ENCODE peak calls at places on chromosomes 3 and 15, in four cellular contexts. X is AG09309; H is kidney epithelial cell; M is CD8-positive, alpha-beta memory T cell. Q is an unnamed sample.

GRCh38 chr3:45092132-45093031 is 53.8 kb downstream of the CDCP1 start:
- DNase-seq in M (no peak), X (no peak), H (peak; percentile 96), Q (peak; percentile 44)

GRCh38 chr3:149448331-149448831 is 26.1 kb upstream of the TM4SF4 start:
- DNase-seq in X (peak; percentile 54), M (no peak), H (no peak), Q (peak; percentile 78)

GRCh38 chr3:108914774-108915641 is 38.7 kb downstream of the GUCA1C start:
- DNase-seq in X (peak; percentile 8), M (peak; percentile 62), H (peak; percentile 35), Q (peak; percentile 46)

GRCh38 chr15:78768096-78768495 is 43.2 kb downstream of the ADAMTS7 start:
- DNase-seq in M (no peak), H (no peak), X (no peak), Q (no peak)

GRCh38 chr3:11662392-11662990 is 18.8 kb upstream of the VGLL4 start:
- DNase-seq in X (no peak), M (no peak), H (no peak), Q (no peak)

GRCh38 chr15:57752426-57752825 is 45.9 kb downstream of the POLR2M start:
- DNase-seq in X (no peak), M (no peak), H (no peak), Q (no peak)

GRCh38 chr3:127745656-127746399 is 73.1 kb downstream of the ABTB1 start:
- DNase-seq in H (no peak), X (no peak), M (no peak), Q (no peak)

GRCh38 chr3:187063286-187064081 is 75.8 kb downstream of the RPL39L start:
- DNase-seq in H (no peak), X (no peak), M (peak; percentile 30), Q (peak; percentile 51)

GRCh38 chr3:41488501-41488900 is 289.2 kb downstream of the CTNNB1 start:
- DNase-seq in H (no peak), M (no peak), X (no peak), Q (no peak)

GRCh38 chr3:160400048-160400630 is 689 bp downstream of the SMC4 start:
- DNase-seq in H (no peak), X (no peak), M (no peak), Q (no peak)

GRCh38 chr3:127371846-127372245 is 84.0 kb upstream of the PRR20G start:
- DNase-seq in X (no peak), H (no peak), M (no peak), Q (no peak)

GRCh38 chr15:62412634-62413033 is 247.5 kb upstream of the C2CD4B start:
- DNase-seq in M (no peak), X (no peak), H (no peak), Q (no peak)

GRCh38 chr3:14808502-14809266 is 10.1 kb upstream of the FGD5 start:
- DNase-seq in X (no peak), M (no peak), H (no peak), Q (no peak)

GRCh38 chr15:63514533-63514943 is 10.1 kb downstream of the USP3 start:
- DNase-seq in M (no peak), H (no peak), X (peak; percentile 68), Q (no peak)

GRCh38 chr15:76056931-76057330 is 2.9 kb upstream of the TMEM266 start:
- DNase-seq in H (no peak), M (no peak), X (no peak), Q (no peak)

GRCh38 chr3:135989247-135989646 is 23.7 kb downstream of the PPP2R3A start:
- DNase-seq in H (no peak), X (peak; percentile 25), M (no peak), Q (no peak)

GRCh38 chr3:112643621-112644236 is 2.8 kb upstream of the CCDC80 start:
- DNase-seq in M (no peak), H (no peak), X (no peak), Q (peak; percentile 90)

GRCh38 chr3:16503191-16503776 is 10.2 kb downstream of the RFTN1 start:
- DNase-seq in X (no peak), H (no peak), M (no peak), Q (no peak)

GRCh38 chr3:39671600-39671999 is 137.8 kb upstream of the MYRIP start:
- DNase-seq in H (no peak), M (no peak), X (no peak), Q (no peak)

GRCh38 chr3:172550347-172550943 is 27.2 kb upstream of the TNFSF10 start:
- DNase-seq in H (peak; percentile 98), M (no peak), X (peak; percentile 82), Q (no peak)

GRCh38 chr3:12901631-12902045 is 60.3 kb upstream of the RPL32 start:
- DNase-seq in M (no peak), X (no peak), H (no peak), Q (no peak)

GRCh38 chr15:78048410-78048946 is 29.0 kb downstream of the TBC1D2B start:
- DNase-seq in M (no peak), H (no peak), X (no peak), Q (no peak)

GRCh38 chr3:148742127-148742526 is 44.4 kb downstream of the AGTR1 start:
- DNase-seq in X (no peak), M (no peak), H (no peak), Q (no peak)

GRCh38 chr3:128464702-128465101 is 2.0 kb downstream of the DNAJB8 start:
- DNase-seq in X (no peak), H (no peak), M (no peak), Q (no peak)

GRCh38 chr3:194132465-194133358 is 3.2 kb upstream of the HES1 start:
- DNase-seq in X (no peak), M (no peak), H (no peak), Q (no peak)

GRCh38 chr3:112649478-112649735 is 8.5 kb upstream of the CCDC80 start:
- DNase-seq in M (no peak), H (no peak), X (peak; percentile 98), Q (no peak)

GRCh38 chr15:74608776-74609175 is 6.9 kb upstream of the CLK3 start:
- DNase-seq in M (no peak), X (no peak), H (no peak), Q (no peak)